ENCODE peak calls at places on chromosomes 4 and X, in five cellular contexts. G is right lobe of liver, V is thoracic aorta, Y is OCI-LY7, U is neuronal stem cell. H is an unnamed sample.

GRCh38 chr4:154743683-154744340 is at the start of gene LRAT:
- DNase-seq in Y (no peak), U (no peak), G (peak), V (no peak), H (no peak)

GRCh38 chr4:119647558-119647957 is 19.0 kb upstream of the PDE5A start:
- DNase-seq in Y (no peak), U (no peak), G (no peak), V (no peak), H (no peak)

GRCh38 chrX:42246814-42247213 is 323.5 kb upstream of the CASK start:
- DNase-seq in G (no peak), Y (no peak), U (no peak), V (no peak), H (no peak)

GRCh38 chr4:83261307-83261706 is 23.3 kb downstream of the COQ2 start:
- DNase-seq in Y (no peak), V (no peak), G (no peak), U (no peak), H (no peak)

GRCh38 chr4:65668201-65669007 is 1.9 kb downstream of the EPHA5 start:
- DNase-seq in Y (no peak), V (no peak), U (peak), G (no peak), H (no peak)

GRCh38 chr4:152200776-152201333 is 335.0 kb downstream of the FBXW7 start:
- DNase-seq in U (no peak), G (no peak), V (no peak), Y (no peak), H (no peak)

GRCh38 chr4:150874386-150875226 is 140.5 kb downstream of the LRBA start:
- DNase-seq in V (no peak), U (no peak), Y (no peak), G (peak), H (no peak)

GRCh38 chr4:151874328-151874727 is 113.5 kb upstream of the GATB start:
- DNase-seq in Y (no peak), G (no peak), U (peak), V (no peak), H (no peak)

GRCh38 chr4:113146876-113147358 is 97.5 kb downstream of the ANK2 start:
- DNase-seq in G (peak), U (no peak), Y (no peak), V (no peak), H (peak)

GRCh38 chr4:41360911-41361830 is 104.4 kb downstream of the UCHL1 start:
- DNase-seq in V (no peak), Y (no peak), G (peak), U (no peak), H (no peak)

GRCh38 chr4:53720776-53721175 is 129.5 kb upstream of the LNX1 start:
- DNase-seq in U (no peak), V (no peak), Y (no peak), G (no peak), H (no peak)

GRCh38 chr4:153261922-153262321 is 57.7 kb downstream of the TRIM2 start:
- DNase-seq in V (no peak), U (no peak), Y (no peak), G (no peak), H (no peak)

GRCh38 chr4:81412941-81413488 is 58.7 kb downstream of the RASGEF1B start:
- DNase-seq in V (no peak), U (no peak), Y (no peak), G (no peak), H (no peak)

GRCh38 chrX:39955621-39956020 is 142.1 kb downstream of the BCOR start:
- DNase-seq in V (no peak), Y (peak), G (no peak), U (no peak), H (peak)

DNA sequence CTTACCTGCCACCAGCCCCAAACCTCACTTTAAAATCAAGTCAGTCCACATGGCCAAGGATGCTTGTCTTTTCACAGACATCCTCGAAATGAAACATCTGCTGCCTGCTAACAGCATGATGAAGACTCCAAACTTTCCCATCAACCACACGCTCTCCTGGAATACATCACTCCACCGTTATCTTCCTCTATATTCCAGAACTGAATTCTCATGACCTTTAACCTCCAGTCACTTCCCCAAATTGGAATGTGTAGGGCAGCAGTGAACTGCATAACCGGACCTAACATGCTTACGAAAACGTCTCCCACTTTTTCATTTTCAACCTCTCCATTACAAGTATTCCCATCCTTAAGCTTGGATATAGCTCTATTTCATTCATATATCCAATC is 30.7 kb upstream of the ZNF41 start:
- DNase-seq in G (no peak), Y (no peak), V (no peak), U (no peak), H (no peak)
- H3K4me3 ChIP-seq in G (no peak), Y (peak), V (peak), U (peak), H (peak)

GRCh38 chr4:4858527-4858926 is 938 bp upstream of the MSX1 start:
- DNase-seq in Y (no peak), U (no peak), V (no peak), G (no peak), H (no peak)

GRCh38 chr4:4859010-4859798 is at the start of gene MSX1:
- DNase-seq in Y (peak), G (peak), U (peak), V (peak), H (peak)

GRCh38 chr4:4857001-4857808 is 2.3 kb upstream of the MSX1 start:
- DNase-seq in G (no peak), V (no peak), U (no peak), Y (no peak), H (no peak)

GRCh38 chr4:4856071-4857000 is 3.1 kb upstream of the MSX1 start:
- DNase-seq in V (no peak), U (no peak), Y (no peak), G (no peak), H (no peak)

GRCh38 chr4:4857809-4858508 is 1.5 kb upstream of the MSX1 start:
- DNase-seq in V (no peak), G (no peak), Y (no peak), U (no peak), H (no peak)
- H3K4me3 ChIP-seq in V (no peak), G (no peak), Y (no peak), U (no peak), H (no peak)

GRCh38 chr4:176271749-176272148 is 2.7 kb upstream of the ASB5 start:
- DNase-seq in V (no peak), U (no peak), Y (no peak), G (no peak), H (no peak)

GRCh38 chr4:176272799-176273198 is 3.8 kb upstream of the ASB5 start:
- DNase-seq in V (no peak), U (no peak), G (no peak), Y (no peak), H (no peak)

GRCh38 chr4:176268963-176269362 is at the start of gene ASB5:
- DNase-seq in G (no peak), Y (no peak), V (no peak), U (no peak), H (no peak)

GRCh38 chr4:176273741-176274140 is 4.7 kb upstream of the ASB5 start:
- DNase-seq in V (no peak), Y (no peak), G (no peak), U (no peak), H (no peak)

GRCh38 chr4:176270669-176271068 is 1.6 kb upstream of the ASB5 start:
- DNase-seq in Y (no peak), V (no peak), G (no peak), U (no peak), H (no peak)
- H3K4me3 ChIP-seq in Y (no peak), V (no peak), G (no peak), U (no peak), H (no peak)

GRCh38 chr4:26108024-26108423 is 194.0 kb downstream of the SMIM20 start:
- DNase-seq in Y (no peak), G (no peak), U (no peak), V (no peak), H (no peak)
- H3K4me3 ChIP-seq in Y (no peak), G (no peak), U (no peak), V (no peak), H (no peak)

GRCh38 chr4:184268574-184269160 is 51.0 kb upstream of the ENPP6 start:
- DNase-seq in G (no peak), U (no peak), V (no peak), Y (peak), H (peak)

GRCh38 chr4:184269879-184270430 is 52.3 kb upstream of the ENPP6 start:
- DNase-seq in Y (no peak), V (no peak), U (no peak), G (no peak), H (no peak)

GRCh38 chr4:184265566-184266351 is 48.1 kb upstream of the ENPP6 start:
- DNase-seq in U (no peak), Y (no peak), V (no peak), G (no peak), H (no peak)

GRCh38 chr4:184267206-184267608 is 49.5 kb upstream of the ENPP6 start:
- DNase-seq in G (no peak), U (no peak), Y (peak), V (no peak), H (no peak)

DNA sequence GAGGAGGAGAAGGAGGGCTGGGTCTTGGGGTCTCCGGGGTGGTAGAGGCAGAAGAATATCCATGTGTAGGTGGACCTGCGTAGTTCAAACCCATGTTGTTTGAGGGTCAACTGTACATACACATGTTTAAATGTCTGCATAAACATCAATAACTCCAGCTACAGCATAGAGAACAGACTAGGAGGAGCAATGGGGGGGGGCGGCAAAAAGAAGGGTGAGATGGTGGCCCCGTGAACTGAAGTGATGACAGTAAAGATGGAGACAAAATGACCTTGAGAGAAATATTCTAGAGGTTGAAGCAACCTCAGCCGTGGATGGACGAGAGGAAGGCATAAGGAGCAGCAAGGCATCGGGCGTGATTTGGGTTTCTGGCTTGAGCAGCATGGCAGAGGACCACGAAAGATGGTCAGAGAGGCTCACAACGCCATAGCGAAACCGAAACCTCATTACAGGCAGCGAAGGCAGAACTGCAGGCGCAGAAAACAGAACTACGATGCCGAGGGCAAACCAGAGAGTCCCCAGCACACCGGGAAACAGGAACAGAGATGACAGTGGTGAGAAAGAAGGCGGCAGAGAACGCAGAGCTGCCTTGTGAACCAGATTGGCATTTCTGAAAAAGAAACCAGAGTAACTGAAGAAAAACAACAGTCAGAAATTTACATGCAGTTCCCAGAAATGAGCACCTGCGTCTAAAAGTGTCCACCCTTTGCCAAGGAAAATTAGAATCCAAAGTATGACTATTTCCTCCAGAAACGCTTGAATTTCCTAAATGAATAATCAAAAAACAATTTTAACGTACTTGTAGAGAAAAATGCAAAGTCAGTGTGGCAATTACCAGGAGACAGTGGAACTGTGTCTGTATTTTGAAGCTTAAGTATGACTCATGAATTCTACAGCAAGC is 50.2 kb upstream of the ENPP6 start:
- DNase-seq in V (no peak), G (peak), U (no peak), Y (peak), H (peak)
- H3K4me3 ChIP-seq in V (peak), G (no peak), U (no peak), Y (peak), H (peak)

GRCh38 chrX:118824173-118824782 is 654 bp downstream of the ZCCHC12 start:
- DNase-seq in G (no peak), U (no peak), V (no peak), Y (no peak), H (no peak)

GRCh38 chrX:118823263-118824172 is at the start of gene ZCCHC12:
- DNase-seq in V (no peak), Y (no peak), U (peak), G (peak), H (peak)
- H3K4me3 ChIP-seq in V (peak), Y (no peak), U (peak), G (no peak), H (no peak)

DNA sequence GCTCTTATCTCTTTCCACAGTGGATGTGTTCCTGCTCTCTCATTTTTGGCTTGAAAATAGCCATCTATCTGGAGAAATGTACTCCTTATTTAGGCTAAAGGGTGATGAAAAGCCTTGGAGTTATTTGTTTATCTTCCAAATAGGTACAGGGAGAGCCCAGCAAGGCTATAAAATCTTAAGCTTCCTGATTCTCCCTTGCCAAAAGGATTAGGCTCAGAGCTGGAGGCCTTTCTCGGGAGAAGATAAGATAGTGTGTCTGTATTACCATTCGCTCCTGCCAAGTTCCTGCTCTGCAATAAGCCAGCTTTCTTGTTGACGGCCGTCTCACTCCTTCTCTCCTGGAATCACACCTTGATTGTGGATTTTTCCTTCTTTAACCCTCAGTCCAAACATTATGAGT is 171.7 kb upstream of the TTC29 start:
- DNase-seq in G (no peak), Y (no peak), V (no peak), U (no peak), H (no peak)
- H3K4me3 ChIP-seq in G (no peak), Y (no peak), V (no peak), U (no peak), H (no peak)

DNA sequence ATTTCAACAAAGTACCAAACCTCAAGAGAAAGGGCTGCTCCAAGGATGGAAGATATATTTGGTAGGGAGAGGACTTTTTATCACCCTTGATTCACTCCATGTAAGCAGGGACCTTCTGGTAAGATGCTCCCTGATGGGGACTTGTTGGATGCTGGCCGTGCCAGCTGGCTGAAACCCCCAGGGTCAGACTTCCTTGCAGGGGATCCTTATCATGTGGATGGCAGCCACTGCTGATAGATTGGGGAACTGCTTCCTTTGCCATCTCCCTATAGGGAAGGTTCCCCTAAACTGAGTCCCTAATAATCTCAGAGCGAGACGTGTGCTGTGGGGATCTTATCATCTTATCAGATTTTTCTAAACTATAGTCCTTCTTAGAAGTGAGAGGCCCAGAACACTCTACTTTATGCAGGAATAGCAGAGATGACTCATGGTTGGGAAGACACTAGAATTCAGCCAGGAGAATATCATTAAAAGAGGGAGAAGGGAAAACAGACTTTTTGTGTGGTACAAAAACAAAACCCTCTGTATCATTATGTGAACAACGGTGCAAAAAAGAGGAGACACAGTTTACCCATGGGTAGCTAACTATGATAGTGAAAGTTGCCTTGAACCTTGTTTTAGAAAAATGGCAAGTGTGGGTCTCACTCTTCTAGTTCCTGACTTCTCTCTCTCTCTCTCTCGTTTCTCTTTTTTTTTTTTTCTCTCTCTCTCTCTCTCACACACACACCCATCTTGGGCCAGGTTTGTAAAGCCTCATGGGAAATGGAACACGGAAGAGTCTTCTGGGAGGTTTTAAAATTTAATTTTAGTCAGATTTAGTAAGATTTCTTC is 16.1 kb downstream of the RHOH start:
- DNase-seq in Y (no peak), V (no peak), U (no peak), G (no peak), H (no peak)
- H3K4me3 ChIP-seq in Y (peak), V (no peak), U (no peak), G (no peak), H (no peak)

H was measured in Jurkat, Clone E6-1.